ENCODE peak calls at places on chromosomes 2 and 18, in nine cellular contexts. B is stimulated activated CD4-positive, alpha-beta T cell treated with anti-CD3 and anti-CD28 coated beads, Interleukin-2, amount 100 ng/mL, for 48 hours; V is NCI-H510A; H is fibroblast of the conjunctiva; O is amniotic stem cell; J is astrocyte; L is C1 segment of cervical spinal cord; W is stimulated activated CD8-positive, alpha-beta memory T cell treated with anti-CD3 and anti-CD28 coated beads, Interleukin-2, amount 100 ng/mL, for 1 hour; Q is activated CD4-positive, alpha-beta T cell treated with anti-CD3 and anti-CD28 coated beads for 1 hour. I is an unnamed sample.

GRCh38 chr2:65666156-65666725 is 233.8 kb upstream of the SPRED2 start:
- DNase-seq in V (no peak), O (no peak), Q (no peak), W (no peak), B (no peak), L (no peak), H (no peak), J (peak; percentile 79), I (no peak)

GRCh38 chr18:57901819-57902600 is 98.9 kb upstream of the ATP8B1 start:
- DNase-seq in O (no peak), V (no peak), H (no peak), B (no peak), W (no peak), L (no peak), Q (no peak), J (no peak), I (no peak)

GRCh38 chr2:160303076-160303475 is 103.0 kb upstream of the ITGB6 start:
- DNase-seq in W (no peak), L (no peak), B (no peak), Q (no peak), H (no peak), V (no peak), J (no peak), O (no peak), I (no peak)

GRCh38 chr2:111025288-111025687 is 95.4 kb upstream of the BCL2L11 start:
- DNase-seq in Q (no peak), L (no peak), V (no peak), B (no peak), O (no peak), W (no peak), H (no peak), J (no peak), I (no peak)

GRCh38 chr2:84212611-84213314 is 246.3 kb downstream of the SUCLG1 start:
- DNase-seq in J (no peak), L (no peak), B (no peak), V (no peak), W (no peak), O (no peak), H (no peak), Q (no peak), I (no peak)

GRCh38 chr2:97730245-97730644 is 16.9 kb downstream of the ZAP70 start:
- DNase-seq in V (no peak), J (no peak), Q (no peak), L (no peak), B (no peak), W (no peak), H (no peak), O (no peak), I (no peak)

GRCh38 chr2:208222351-208222750 is 32.5 kb downstream of the IDH1 start:
- DNase-seq in V (no peak), W (no peak), J (peak; percentile 40), Q (no peak), B (no peak), O (no peak), L (no peak), H (no peak), I (no peak)

GRCh38 chr2:127064642-127065250 is 42.2 kb downstream of the BIN1 start:
- DNase-seq in H (peak; percentile 86), O (peak; percentile 91), W (peak; percentile 48), J (peak; percentile 92), B (peak; percentile 71), Q (peak; percentile 33), L (no peak), V (peak; percentile 72), I (no peak)

GRCh38 chr2:61151434-61151833 is 10.6 kb upstream of the C2orf74 start:
- DNase-seq in Q (no peak), O (no peak), V (no peak), J (no peak), L (no peak), W (no peak), B (no peak), H (no peak), I (no peak)